ENCODE peak calls at places on chromosomes 3 and 15, in six cellular contexts. B, A, U, M, Y and I are unnamed samples.

GRCh38 chr3:14897266-14897665 is 50.1 kb upstream of the NR2C2 start:
- ATAC-seq in A (no peak), B (no peak), Y (no peak), U (no peak), M (no peak), I (no peak)

GRCh38 chr3:197117107-197117506 is 87.5 kb upstream of the MELTF start:
- ATAC-seq in M (no peak), U (no peak), A (no peak), B (peak; percentile 46), Y (no peak), I (no peak)

GRCh38 chr15:67762610-67763368 is 62.5 kb upstream of the SKOR1 start:
- ATAC-seq in B (peak; percentile 98), U (no peak), M (no peak), Y (no peak), A (no peak), I (peak; percentile 39)

GRCh38 chr3:150169279-150169970 is 198.7 kb upstream of the PFN2 start:
- ATAC-seq in Y (peak; percentile 75), M (no peak), A (no peak), U (no peak), B (no peak), I (no peak)

GRCh38 chr15:34993413-34993812 is 5.3 kb upstream of the ZNF770 start:
- ATAC-seq in A (no peak), Y (no peak), B (peak; percentile 79), M (no peak), U (no peak), I (no peak)

GRCh38 chr3:113277414-113277813 is 66.1 kb downstream of the BOC start:
- ATAC-seq in Y (no peak), U (no peak), A (no peak), M (no peak), B (peak; percentile 60), I (no peak)

GRCh38 chr3:189317911-189318310 is 146.1 kb downstream of the TPRG1 start:
- ATAC-seq in B (no peak), Y (no peak), U (no peak), M (no peak), A (no peak), I (no peak)

GRCh38 chr3:18423401-18424212 is 1.5 kb downstream of the SATB1 start:
- ATAC-seq in A (no peak), Y (peak; percentile 50), U (peak; percentile 69), B (peak; percentile 82), M (no peak), I (no peak)

GRCh38 chr3:69065318-69065964 is 13.3 kb upstream of the TMF1 start:
- ATAC-seq in M (no peak), Y (no peak), U (no peak), A (no peak), B (no peak), I (no peak)

GRCh38 chr3:1578105-1578833 is 485.4 kb downstream of the CNTN6 start:
- ATAC-seq in B (no peak), U (peak; percentile 93), Y (no peak), A (no peak), M (no peak), I (peak; percentile 81)

GRCh38 chr3:27454914-27455313 is 29.3 kb downstream of the SLC4A7 start:
- ATAC-seq in A (peak; percentile 78), Y (no peak), M (no peak), B (peak; percentile 87), U (peak; percentile 45), I (no peak)

GRCh38 chr3:17054301-17054700 is 169.5 kb downstream of the PLCL2 start:
- ATAC-seq in Y (no peak), M (no peak), U (no peak), A (no peak), B (peak; percentile 31), I (no peak)

GRCh38 chr15:68578960-68579935 is at the start of gene CORO2B:
- ATAC-seq in U (peak; percentile 29), M (peak; percentile 32), B (no peak), A (no peak), Y (no peak), I (peak; percentile 39)

GRCh38 chr3:150635076-150635475 is 32.0 kb downstream of the SELENOT start:
- ATAC-seq in A (peak; percentile 42), B (peak; percentile 53), U (no peak), Y (peak; percentile 89), M (no peak), I (no peak)

GRCh38 chr3:144770291-144770690 is 798.7 kb downstream of the DIPK2A start:
- ATAC-seq in Y (no peak), U (no peak), B (no peak), M (no peak), A (no peak), I (no peak)

GRCh38 chr15:100863406-100864198 is 16.0 kb upstream of the ALDH1A3 start:
- ATAC-seq in B (no peak), A (no peak), Y (no peak), M (no peak), U (peak; percentile 89), I (peak; percentile 59)

GRCh38 chr3:150309557-150309956 is 98.5 kb upstream of the TSC22D2 start:
- ATAC-seq in A (no peak), Y (no peak), B (no peak), M (no peak), U (no peak), I (no peak)

GRCh38 chr15:67175643-67176071 is 78.8 kb downstream of the AAGAB start:
- ATAC-seq in U (peak; percentile 31), M (no peak), B (peak; percentile 93), Y (no peak), A (no peak), I (peak; percentile 70)

GRCh38 chr3:141865101-141865500 is 11.3 kb upstream of the ATP1B3 start:
- ATAC-seq in Y (no peak), B (no peak), U (no peak), A (no peak), M (no peak), I (no peak)

DNA sequence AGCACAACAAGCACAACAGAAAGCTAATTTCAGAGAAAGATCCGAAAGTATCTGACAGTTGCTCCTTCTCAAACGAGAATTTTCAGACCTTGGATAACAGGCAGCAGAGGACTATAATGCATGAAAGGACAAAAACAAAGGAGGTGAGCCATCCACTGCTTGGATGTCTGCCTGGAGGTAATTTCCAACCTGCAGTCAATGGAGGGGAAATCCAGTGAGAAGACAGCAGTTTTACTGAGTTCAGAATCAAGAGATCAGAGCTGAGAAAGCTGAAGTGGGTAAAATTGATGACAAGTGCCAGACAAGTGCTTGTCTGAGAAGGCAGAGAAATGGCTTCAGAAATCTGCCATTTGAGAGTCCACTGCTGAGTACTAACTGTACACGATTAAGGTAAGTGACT is 22.1 kb downstream of the UBE3A start:
- ATAC-seq in A (no peak), Y (peak; percentile 58), B (peak; percentile 88), M (no peak), U (no peak), I (no peak)
- TF ChIP-seq EP300 in A (no peak), Y (no peak), B (peak; percentile 51), M (no peak), U (no peak), I (no peak)

DNA sequence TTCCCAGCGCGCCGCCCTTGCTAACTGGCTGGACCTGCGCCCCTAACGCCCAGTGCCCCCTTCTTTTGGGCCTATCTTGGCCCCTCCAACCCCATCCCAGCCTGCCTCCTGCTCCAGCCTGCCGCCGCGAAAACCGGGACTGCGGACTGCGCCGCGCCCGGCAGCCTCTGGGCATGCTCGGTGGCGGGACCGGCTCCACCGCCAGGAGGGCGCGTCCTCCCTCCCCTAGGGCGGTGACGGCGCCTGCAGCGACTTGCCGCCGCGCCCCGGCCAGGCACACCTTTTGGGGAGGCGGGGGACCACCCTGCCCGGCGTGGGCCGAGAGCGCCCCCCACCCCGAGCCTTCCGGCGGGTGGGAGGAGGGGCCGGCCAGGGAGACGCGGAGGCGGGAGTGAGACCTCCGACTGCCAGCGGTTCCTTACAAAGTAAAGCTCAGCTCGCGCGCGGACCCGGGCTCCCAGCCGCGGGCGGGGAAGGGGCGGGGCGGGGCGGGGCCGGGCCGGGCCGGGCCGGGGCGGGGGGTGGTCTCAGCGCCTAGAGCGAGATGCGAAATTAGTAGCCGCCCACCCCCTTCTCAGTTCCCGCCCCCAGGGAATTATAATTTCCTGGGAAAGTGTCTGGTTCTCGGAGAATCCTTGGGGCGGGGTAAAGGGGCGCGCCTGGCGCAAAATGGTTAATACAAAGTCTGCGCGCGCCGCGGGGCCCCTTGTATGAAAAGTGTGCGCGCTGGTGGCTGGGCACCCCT is 225.0 kb upstream of the IL12A start:
- ATAC-seq in M (peak; percentile 56), U (peak; percentile 78), A (peak; percentile 85), B (peak; percentile 69), Y (peak; percentile 95), I (peak; percentile 81)
- TF ChIP-seq POLR2A in M (peak; percentile 81), U (peak; percentile 80), A (no peak), B (peak; percentile 47), Y (no peak), I (peak; percentile 95)

DNA sequence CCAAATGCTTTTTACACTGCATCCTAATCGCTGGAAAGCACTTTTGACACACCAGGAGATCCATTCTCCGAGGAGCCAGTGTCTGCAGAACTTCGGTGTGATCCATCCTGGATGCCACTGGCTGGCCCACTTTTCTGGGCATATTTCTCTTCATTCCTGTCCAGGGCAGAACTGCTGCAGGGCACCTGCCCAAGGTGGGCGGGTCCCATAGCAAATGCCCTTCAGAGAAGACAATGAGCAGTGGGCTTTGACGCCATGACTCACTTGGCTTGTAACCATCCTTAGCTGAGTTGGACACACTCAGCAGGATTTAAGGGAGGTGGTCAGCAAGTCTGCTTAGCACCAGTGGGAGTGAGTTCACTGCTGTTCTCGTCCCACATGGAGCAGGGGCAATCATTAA is 112.5 kb upstream of the IQSEC1 start:
- ATAC-seq in A (no peak), U (no peak), B (no peak), M (no peak), Y (no peak), I (no peak)
- TF ChIP-seq EP300 in A (no peak), U (no peak), B (no peak), M (no peak), Y (no peak), I (no peak)

DNA sequence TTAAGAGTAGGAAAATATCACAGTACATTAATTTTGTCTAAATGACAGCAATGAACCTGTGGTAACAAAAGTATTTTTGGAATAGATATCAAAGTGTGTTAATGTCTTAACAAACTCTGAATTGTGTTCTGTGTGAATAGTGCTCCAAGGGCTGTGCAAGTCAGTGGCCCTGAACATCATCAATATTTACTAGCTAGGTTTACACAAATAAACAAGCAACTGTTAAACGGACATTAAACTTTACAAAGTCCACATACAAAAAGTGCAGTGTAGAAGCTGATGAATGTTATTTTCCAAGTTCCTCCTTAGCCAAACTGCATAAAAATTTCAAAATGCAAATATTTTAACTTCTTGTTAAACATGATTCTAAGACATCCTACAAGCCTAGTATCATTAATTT is 2.1 kb upstream of the GTF2A2 start:
- ATAC-seq in M (no peak), A (no peak), Y (no peak), U (no peak), B (no peak), I (no peak)
- TF ChIP-seq POLR2A in M (no peak), A (no peak), Y (no peak), U (no peak), B (no peak), I (no peak)